ENCODE peak calls at places on chromosomes 2 and 18, in four cellular contexts. T, P, X and W are unnamed samples.

GRCh38 chr2:1366546-1367134 is 46.6 kb upstream of the TPO start:
- DNase-seq in T (no peak), P (no peak), X (no peak), W (no peak)

GRCh38 chr2:26847663-26848335 is at the start of gene DPYSL5:
- DNase-seq in T (no peak), P (peak), X (no peak), W (no peak)

GRCh38 chr18:58609536-58609993 is 19.3 kb downstream of the ALPK2 start:
- DNase-seq in T (no peak), P (no peak), X (no peak), W (no peak)

GRCh38 chr2:39781697-39782096 is 2.6 kb upstream of the THUMPD2 start:
- DNase-seq in T (no peak), P (no peak), X (no peak), W (no peak)

GRCh38 chr2:8298783-8299182 is 383.1 kb upstream of the ID2 start:
- DNase-seq in T (no peak), P (no peak), X (no peak), W (peak)

GRCh38 chr2:103132536-103133217 is 370.8 kb downstream of the TMEM182 start:
- DNase-seq in T (no peak), P (no peak), X (no peak), W (no peak)

GRCh38 chr2:106185475-106186184 is 8.5 kb downstream of the UXS1 start:
- DNase-seq in T (no peak), P (no peak), X (no peak), W (no peak)

GRCh38 chr2:106104332-106105062 is 89.6 kb downstream of the UXS1 start:
- DNase-seq in T (peak), P (peak), X (peak), W (peak)

GRCh38 chr2:70596293-70596692 is 42.7 kb upstream of the TGFA start:
- DNase-seq in T (peak), P (no peak), X (no peak), W (no peak)

GRCh38 chr18:70998490-70998889 is 709.6 kb downstream of the SOCS6 start:
- DNase-seq in T (no peak), P (no peak), X (no peak), W (no peak)

GRCh38 chr2:109162999-109163398 is 34.0 kb downstream of the SH3RF3 start:
- DNase-seq in T (peak), P (no peak), X (no peak), W (peak)

GRCh38 chr2:174332607-174333001 is 2.1 kb upstream of the SP9 start:
- DNase-seq in T (no peak), P (no peak), X (no peak), W (no peak)

GRCh38 chr2:55159037-55159651 is 72.9 kb downstream of the CLHC1 start:
- DNase-seq in T (no peak), P (peak), X (no peak), W (peak)

GRCh38 chr18:48004577-48004976 is 74.1 kb upstream of the SMAD2 start:
- DNase-seq in T (no peak), P (no peak), X (no peak), W (no peak)

GRCh38 chr18:32257073-32257780 is 67.4 kb downstream of the MEP1B start:
- DNase-seq in T (no peak), P (no peak), X (no peak), W (no peak)

GRCh38 chr2:168571061-168571460 is 115.0 kb downstream of the CERS6 start:
- DNase-seq in T (peak), P (no peak), X (no peak), W (no peak)

GRCh38 chr18:76721207-76721996 is 101.0 kb upstream of the ZNF236 start:
- DNase-seq in T (no peak), P (no peak), X (no peak), W (no peak)

GRCh38 chr2:225013432-225014048 is 28.7 kb downstream of the DOCK10 start:
- DNase-seq in T (peak), P (no peak), X (no peak), W (no peak)

GRCh38 chr2:141041281-141041680 is 1089.5 kb downstream of the LRP1B start:
- DNase-seq in T (peak), P (no peak), X (no peak), W (no peak)

GRCh38 chr2:165953306-165953654 is 296 bp downstream of the TTC21B start:
- DNase-seq in T (no peak), P (no peak), X (peak), W (no peak)

DNA sequence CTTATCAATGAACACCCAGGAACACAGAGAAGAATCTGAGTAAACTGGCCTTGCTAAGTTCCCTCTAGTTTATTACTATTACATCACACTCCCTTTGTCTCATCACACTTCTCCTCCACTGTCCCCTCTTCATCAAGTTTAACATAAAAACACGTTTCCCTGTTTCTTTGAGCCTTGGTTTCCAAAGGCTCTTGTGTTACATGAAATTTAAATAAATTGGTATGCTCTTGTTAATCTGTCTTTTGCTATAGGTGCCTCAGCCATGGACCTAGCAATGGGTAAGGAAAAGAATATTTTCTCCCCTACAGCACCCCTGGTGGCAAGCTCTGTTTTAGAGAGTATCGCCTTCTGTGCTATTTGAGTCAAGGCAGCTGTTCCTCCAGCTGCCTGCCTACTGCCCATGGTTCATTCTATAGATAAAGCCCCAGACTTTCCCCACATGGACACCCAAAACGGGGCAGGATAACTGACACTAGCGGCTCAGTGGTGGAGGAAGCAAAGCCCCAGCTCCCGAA is 31.8 kb downstream of the TGIF1 start:
- DNase-seq in T (no peak), P (peak), X (no peak), W (no peak)
- TF ChIP-seq CTCF in T (peak), P (no peak), X (peak), W (peak)

DNA sequence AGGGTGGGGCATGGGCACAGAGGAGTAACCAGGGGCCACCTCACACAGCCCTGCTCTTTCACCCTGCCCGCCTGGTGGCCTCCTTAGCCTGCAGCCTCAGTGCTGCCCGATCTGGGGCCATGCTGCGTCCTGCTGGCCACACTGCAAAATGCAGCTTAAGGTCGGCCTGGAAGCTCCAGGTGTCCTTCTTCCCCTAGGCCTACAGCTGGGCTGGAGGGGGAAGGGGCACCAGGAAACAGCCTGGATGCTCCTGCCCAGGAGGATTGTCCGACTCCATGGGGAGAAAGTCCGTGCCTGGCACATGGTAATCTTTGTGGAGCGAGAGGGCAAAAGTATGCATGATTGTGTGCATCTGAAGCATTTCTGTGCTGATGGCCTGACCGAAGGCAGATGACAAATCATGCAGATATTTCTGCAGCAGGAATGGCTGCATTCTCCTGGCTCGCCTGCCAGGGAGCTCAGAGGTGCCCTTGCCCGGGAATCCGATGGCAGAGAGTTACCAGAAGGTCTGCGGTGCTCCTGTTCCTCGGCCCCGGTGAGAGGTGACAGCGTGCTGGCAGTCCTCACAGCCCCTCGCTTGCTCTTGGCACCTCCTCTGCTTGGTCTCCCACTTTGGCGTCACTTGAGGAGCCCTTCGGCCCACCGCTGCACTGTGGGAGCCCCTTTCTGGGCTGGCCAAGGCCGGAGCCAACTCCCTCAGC is 12.8 kb upstream of the ALPP start:
- DNase-seq in T (peak), P (no peak), X (peak), W (no peak)
- TF ChIP-seq CTCF in T (peak), P (no peak), X (peak), W (peak)

GRCh38 chr2:33425156-33425555 is 51.3 kb upstream of the RASGRP3 start:
- DNase-seq in T (no peak), P (no peak), X (peak), W (no peak)

GRCh38 chr2:33421820-33422219 is 54.6 kb upstream of the RASGRP3 start:
- DNase-seq in T (peak), P (no peak), X (peak), W (no peak)

GRCh38 chr2:33417093-33417492 is 59.4 kb upstream of the RASGRP3 start:
- DNase-seq in T (no peak), P (no peak), X (no peak), W (no peak)

GRCh38 chr2:33420726-33421125 is 55.7 kb upstream of the RASGRP3 start:
- DNase-seq in T (peak), P (no peak), X (no peak), W (no peak)

DNA sequence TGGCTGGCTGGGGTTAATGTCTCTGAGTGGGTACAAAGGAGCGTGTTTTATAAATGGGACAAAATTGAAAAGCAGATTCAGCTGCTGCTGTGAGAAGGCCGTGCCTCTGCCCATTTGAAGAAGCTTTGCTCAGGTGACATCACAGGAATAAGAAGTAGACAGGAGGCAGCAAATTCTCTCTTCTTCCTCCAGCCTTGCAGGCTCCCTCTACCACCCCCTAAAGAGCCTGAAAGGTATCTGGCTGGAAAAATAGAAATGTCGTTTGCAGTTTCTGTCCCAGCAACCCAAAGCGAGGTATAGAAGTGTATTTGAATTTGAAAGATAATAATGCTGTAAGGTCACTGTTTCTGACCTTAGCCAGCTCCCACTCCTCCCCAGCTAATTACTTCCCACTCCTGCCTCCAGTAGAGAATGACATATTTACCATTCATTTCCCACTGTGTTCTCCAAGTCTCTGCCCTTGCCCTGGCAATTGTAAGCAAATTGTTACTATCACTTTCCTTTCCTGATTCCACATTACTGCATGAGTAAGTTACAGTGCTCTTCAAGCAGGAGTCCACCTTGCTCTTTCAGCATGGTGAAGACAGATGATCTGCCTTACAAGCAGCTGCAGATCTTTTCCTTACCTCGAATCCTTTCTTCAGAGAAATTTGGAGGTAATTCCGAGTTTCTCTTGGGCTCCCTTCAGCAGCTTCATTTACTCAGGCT is 56.7 kb upstream of the RASGRP3 start:
- DNase-seq in T (no peak), P (no peak), X (no peak), W (no peak)
- TF ChIP-seq CTCF in T (no peak), P (no peak), X (no peak), W (peak)

DNA sequence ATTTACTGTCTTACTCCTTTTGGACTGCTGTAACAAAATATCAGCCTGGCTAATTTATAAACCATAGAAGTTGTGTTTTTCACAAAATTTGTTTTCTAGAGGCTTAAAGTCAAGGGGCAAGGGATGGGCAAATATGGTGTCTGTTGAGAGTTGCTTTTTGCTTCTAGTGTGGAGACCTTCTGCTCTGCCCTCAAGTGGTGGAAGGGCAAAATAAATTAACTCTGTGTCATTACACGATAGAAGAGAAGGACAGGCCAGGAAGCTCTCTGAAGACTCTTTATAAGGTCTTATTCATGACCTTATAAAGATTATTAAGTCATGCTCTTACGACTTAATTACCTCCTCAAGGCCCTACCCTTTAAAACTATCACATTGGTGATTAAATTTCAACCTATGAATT is 181.2 kb upstream of the LRATD1 start:
- DNase-seq in T (no peak), P (no peak), X (no peak), W (no peak)
- TF ChIP-seq CTCF in T (no peak), P (no peak), X (peak), W (no peak)

GRCh38 chr2:19669605-19670004 is 232.2 kb downstream of the TTC32 start:
- DNase-seq in T (no peak), P (no peak), X (no peak), W (peak)

GRCh38 chr2:19667536-19667949 is 234.2 kb downstream of the TTC32 start:
- DNase-seq in T (no peak), P (no peak), X (no peak), W (peak)

GRCh38 chr2:19669126-19669525 is 232.7 kb downstream of the TTC32 start:
- DNase-seq in T (no peak), P (no peak), X (no peak), W (peak)

GRCh38 chr2:19664651-19665050 is 237.1 kb downstream of the TTC32 start:
- DNase-seq in T (peak), P (no peak), X (no peak), W (no peak)

DNA sequence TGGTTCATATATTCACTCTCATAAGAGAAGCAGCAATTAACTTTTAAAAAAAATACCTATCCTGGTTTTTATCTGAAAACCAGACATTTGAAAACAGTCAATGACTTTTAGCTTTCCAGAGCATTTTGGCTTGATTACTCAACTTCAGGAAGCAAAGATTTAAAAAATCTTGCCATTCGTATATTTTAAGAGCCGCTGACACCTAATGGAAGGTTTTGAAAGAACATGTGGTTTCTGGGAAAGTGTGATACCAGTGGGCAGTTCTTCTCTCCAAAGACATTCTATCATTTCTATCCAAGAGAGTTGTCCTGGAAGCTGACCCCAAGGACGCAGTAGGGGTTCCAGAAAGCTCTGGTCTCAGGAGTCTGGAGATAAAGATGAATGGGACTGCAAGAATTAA is 234.7 kb downstream of the TTC32 start:
- DNase-seq in T (peak), P (no peak), X (peak), W (no peak)
- TF ChIP-seq CTCF in T (peak), P (no peak), X (peak), W (peak)

GRCh38 chr18:49631146-49631866 is 69.4 kb downstream of the LIPG start:
- DNase-seq in T (no peak), P (no peak), X (no peak), W (no peak)

GRCh38 chr18:49628119-49628518 is 66.3 kb downstream of the LIPG start:
- DNase-seq in T (no peak), P (no peak), X (no peak), W (no peak)

GRCh38 chr18:49626842-49627360 is 65.0 kb downstream of the LIPG start:
- DNase-seq in T (no peak), P (no peak), X (no peak), W (no peak)

GRCh38 chr18:49630246-49630699 is 68.4 kb downstream of the LIPG start:
- DNase-seq in T (no peak), P (no peak), X (no peak), W (no peak)

DNA sequence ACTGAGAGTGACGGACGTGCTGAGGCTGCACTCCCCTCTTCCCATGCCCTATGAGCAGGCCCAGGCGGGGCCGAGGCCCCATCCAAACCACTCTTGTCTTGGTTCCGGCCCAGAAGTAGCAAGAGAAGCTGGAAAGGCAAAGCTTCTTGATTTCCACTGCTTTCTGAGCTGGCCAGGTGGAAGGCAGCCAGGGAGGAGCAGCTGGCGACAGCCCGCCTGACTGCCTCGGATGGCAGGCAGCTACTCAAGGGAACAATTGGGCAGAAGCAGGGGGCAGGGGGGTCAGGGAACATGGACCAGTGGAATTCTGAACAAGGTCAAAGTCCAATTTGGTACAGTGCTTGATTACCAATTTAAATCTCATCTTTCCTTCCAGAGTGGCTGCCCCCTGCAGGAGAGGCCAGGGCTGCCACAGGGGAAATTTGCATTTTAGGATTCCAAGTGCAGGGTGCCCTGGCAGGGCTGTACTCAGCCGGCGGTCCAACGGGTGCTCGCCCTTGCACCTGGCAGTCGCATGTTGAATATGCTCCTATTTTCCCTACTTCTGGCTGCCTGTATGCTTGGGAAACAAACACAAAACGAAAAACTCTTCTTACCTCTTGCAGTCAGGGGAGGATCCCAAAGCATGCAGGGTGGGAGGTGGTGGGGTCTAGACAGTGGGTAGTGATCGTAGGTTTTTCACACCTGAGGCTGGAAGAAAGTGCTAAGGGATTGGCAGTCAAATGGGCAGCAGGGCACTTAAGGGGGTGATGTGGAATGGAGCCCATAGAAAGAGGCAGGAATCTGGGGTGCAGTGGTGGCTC is 67.3 kb downstream of the LIPG start:
- DNase-seq in T (no peak), P (no peak), X (no peak), W (no peak)
- TF ChIP-seq CTCF in T (no peak), P (no peak), X (peak), W (no peak)

DNA sequence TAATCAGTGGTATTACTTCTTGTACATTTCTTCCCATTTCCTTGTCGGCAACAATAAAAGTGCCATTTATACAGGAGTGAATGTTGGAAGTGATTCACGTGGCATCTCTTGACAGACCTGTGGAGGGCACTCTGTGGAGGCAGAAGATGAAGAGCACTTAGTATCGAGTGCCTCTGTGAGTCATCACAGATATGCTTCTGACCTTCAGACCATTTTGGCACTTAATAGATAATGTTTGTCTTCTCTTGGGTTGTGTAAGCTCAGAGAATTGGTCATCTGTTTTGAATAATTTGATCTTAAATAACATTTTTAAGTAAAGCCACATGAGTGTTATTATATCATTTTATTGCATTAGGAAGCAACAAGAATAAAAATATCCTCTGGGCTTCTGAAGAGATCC is 305.5 kb downstream of the PTPRM start:
- DNase-seq in T (peak), P (no peak), X (peak), W (no peak)
- TF ChIP-seq CTCF in T (no peak), P (no peak), X (peak), W (peak)

GRCh38 chr18:10052871-10053270 is 139.1 kb downstream of the VAPA start:
- DNase-seq in T (no peak), P (no peak), X (no peak), W (no peak)
- TF ChIP-seq CTCF in T (no peak), P (no peak), X (no peak), W (no peak)